ENCODE peak calls at places on chromosomes 7 and 10, in six cellular contexts. J is neuronal stem cell; E is activated T-helper 1 cell treated with anti-CD3 and anti-CD28 coated beads, Interleukin-12 subunit alpha, Interleukin-12 subunit beta, Interleukin-2, Interleukin-4 antibody, amounts not matched to agents 30 ng/mL and 10 ng/mL and 1 ng/mL, durations not matched to agents 14 hours and 24 hours and 36 hours; L is CD8-positive, alpha-beta T cell; R is cardiac fibroblast; P is AML-193. Q is an unnamed sample.

GRCh38 chr10:3397231-3397630 is 224.6 kb upstream of the PITRM1 start:
- DNase-seq in P (no peak), L (no peak), J (no peak), R (peak), E (no peak), Q (no peak)

GRCh38 chr7:37429435-37429791 is 19.3 kb downstream of the ELMO1 start:
- DNase-seq in R (no peak), E (no peak), P (no peak), J (no peak), L (no peak), Q (no peak)

GRCh38 chr10:45534572-45534971 is 138.0 kb downstream of the ZFAND4 start:
- DNase-seq in E (no peak), P (no peak), J (no peak), R (no peak), L (no peak), Q (no peak)

GRCh38 chr10:129259128-129259527 is 207.9 kb upstream of the MGMT start:
- DNase-seq in J (no peak), P (no peak), E (no peak), R (no peak), L (no peak), Q (no peak)

GRCh38 chr10:132856869-132857524 is 71.0 kb upstream of the NKX6-2 start:
- DNase-seq in E (no peak), J (no peak), L (no peak), R (no peak), P (no peak), Q (no peak)

GRCh38 chr7:92279429-92280031 is 33.8 kb downstream of the ANKIB1 start:
- DNase-seq in J (peak), R (no peak), P (no peak), E (no peak), L (no peak), Q (no peak)

GRCh38 chr7:73973091-73973490 is 54.9 kb upstream of the ELN start:
- DNase-seq in L (no peak), J (no peak), P (no peak), E (no peak), R (no peak), Q (no peak)

GRCh38 chr7:44824894-44825526 is 22.9 kb downstream of the H2AZ2 start:
- DNase-seq in J (no peak), P (no peak), R (no peak), L (no peak), E (no peak), Q (no peak)

GRCh38 chr7:22356010-22356854 is 722 bp downstream of the RAPGEF5 start:
- DNase-seq in E (no peak), L (no peak), R (no peak), P (no peak), J (no peak), Q (no peak)

GRCh38 chr7:3198316-3198715 is 102.7 kb upstream of the SDK1 start:
- DNase-seq in J (no peak), E (no peak), L (no peak), R (no peak), P (no peak), Q (no peak)

GRCh38 chr7:79376297-79377025 is 77.0 kb downstream of the MAGI2 start:
- DNase-seq in P (no peak), R (peak), E (no peak), L (no peak), J (no peak), Q (no peak)

GRCh38 chr10:21675157-21675796 is 141.2 kb downstream of the MLLT10 start:
- DNase-seq in J (peak), P (peak), R (peak), E (peak), L (no peak), Q (peak)

GRCh38 chr10:75110006-75110632 is 1.3 kb upstream of the SAMD8 start:
- DNase-seq in R (no peak), E (no peak), P (no peak), L (no peak), J (no peak), Q (no peak)

GRCh38 chr10:7944537-7944936 is 110.0 kb upstream of the GATA3 start:
- DNase-seq in J (no peak), L (no peak), E (no peak), R (no peak), P (no peak), Q (no peak)

GRCh38 chr10:93236378-93237040 is 162.8 kb downstream of the CYP26A1 start:
- DNase-seq in J (no peak), R (no peak), P (no peak), L (no peak), E (no peak), Q (no peak)

GRCh38 chr7:158247758-158248487 is 339.7 kb downstream of the PTPRN2 start:
- DNase-seq in L (no peak), R (no peak), J (no peak), P (no peak), E (no peak), Q (no peak)

GRCh38 chr7:155287229-155287935 is 10.3 kb upstream of the INSIG1 start:
- DNase-seq in J (no peak), P (no peak), E (no peak), L (no peak), R (no peak), Q (no peak)

GRCh38 chr10:88389456-88389855 is 193.7 kb downstream of the RNLS start:
- DNase-seq in P (peak), J (no peak), E (no peak), R (peak), L (no peak), Q (no peak)

GRCh38 chr7:27112361-27112760 is 9.9 kb upstream of the HOXA2 start:
- DNase-seq in R (no peak), J (no peak), L (no peak), P (no peak), E (no peak), Q (no peak)

GRCh38 chr7:149787428-149788299 is 14.3 kb upstream of the ZNF467 start:
- DNase-seq in L (no peak), E (no peak), R (no peak), P (no peak), J (no peak), Q (no peak)

Q was measured in iPS DF 6.9.